ENCODE peak calls at places on chromosome 4, in eight cellular contexts. T is A549, C is sigmoid colon, J is right lobe of liver, G is ovary, F is stomach, B is heart left ventricle, S is Peyer's patch. R is an unnamed sample.

GRCh38 chr4:172141025-172141424 is 327.8 kb downstream of the GALNTL6 start:
- DNase-seq in J (no peak), G (no peak), T (no peak), F (no peak), S (no peak), C (no peak), B (no peak), R (no peak)

GRCh38 chr4:140098481-140099132 is 55.4 kb downstream of the MAML3 start:
- DNase-seq in S (no peak), J (no peak), C (no peak), G (no peak), T (peak), F (no peak), B (no peak), R (no peak)

GRCh38 chr4:10085386-10085785 is 31.2 kb downstream of the WDR1 start:
- DNase-seq in S (peak), T (no peak), F (no peak), B (peak), G (no peak), C (peak), J (no peak), R (no peak)

GRCh38 chr4:65943076-65943475 is 272.8 kb upstream of the EPHA5 start:
- DNase-seq in S (no peak), J (no peak), C (no peak), B (no peak), F (no peak), G (no peak), T (peak), R (no peak)

GRCh38 chr4:119841361-119841760 is 212.8 kb upstream of the PDE5A start:
- DNase-seq in C (no peak), T (no peak), G (no peak), F (no peak), B (no peak), S (no peak), J (no peak), R (no peak)

GRCh38 chr4:37767546-37767945 is 58.9 kb upstream of the PGM2 start:
- DNase-seq in T (no peak), C (peak), F (peak), B (peak), G (peak), J (no peak), S (peak), R (peak)

GRCh38 chr4:154014401-154015105 is 225.7 kb upstream of the SFRP2 start:
- DNase-seq in B (no peak), T (no peak), C (no peak), J (no peak), F (no peak), S (no peak), G (no peak), R (no peak)

GRCh38 chr4:147034372-147034771 is 88.7 kb upstream of the TTC29 start:
- DNase-seq in G (no peak), C (no peak), B (no peak), F (no peak), T (no peak), J (no peak), S (no peak), R (no peak)

GRCh38 chr4:86223472-86223871 is 136.4 kb downstream of the MAPK10 start:
- DNase-seq in B (no peak), G (no peak), T (peak), C (no peak), S (no peak), F (no peak), J (no peak), R (no peak)

GRCh38 chr4:137688651-137689050 is 156.4 kb upstream of the PCDH18 start:
- DNase-seq in J (no peak), B (no peak), S (no peak), F (no peak), T (no peak), C (no peak), G (no peak), R (no peak)

GRCh38 chr4:85170241-85170640 is 203.8 kb upstream of the WDFY3 start:
- DNase-seq in F (no peak), S (no peak), T (no peak), C (no peak), J (no peak), B (no peak), G (no peak), R (no peak)

GRCh38 chr4:41394362-41394960 is 137.7 kb downstream of the UCHL1 start:
- DNase-seq in C (no peak), G (no peak), F (no peak), T (no peak), J (no peak), S (no peak), B (no peak), R (no peak)

GRCh38 chr4:27084685-27085356 is 224.2 kb downstream of the STIM2 start:
- DNase-seq in F (peak), S (peak), G (peak), T (no peak), C (no peak), B (peak), J (no peak), R (peak)

GRCh38 chr4:38004062-38004461 is 43.9 kb downstream of the PTTG2 start:
- DNase-seq in J (no peak), T (no peak), G (no peak), B (no peak), C (no peak), S (no peak), F (no peak), R (no peak)

GRCh38 chr4:87574996-87575395 is 33.3 kb upstream of the DSPP start:
- DNase-seq in J (no peak), F (no peak), G (no peak), S (no peak), B (no peak), T (no peak), C (no peak), R (no peak)

GRCh38 chr4:10783351-10783750 is 98.8 kb upstream of the CLNK start:
- DNase-seq in T (no peak), G (no peak), F (no peak), S (no peak), C (no peak), J (no peak), B (no peak), R (no peak)

GRCh38 chr4:110637408-110638131 is 14.7 kb upstream of the PITX2 start:
- DNase-seq in G (no peak), B (no peak), C (no peak), J (no peak), F (no peak), T (no peak), S (no peak), R (no peak)

GRCh38 chr4:168524006-168524405 is 27.2 kb downstream of the PALLD start:
- DNase-seq in J (no peak), C (no peak), B (no peak), T (no peak), G (no peak), F (no peak), S (no peak), R (no peak)

GRCh38 chr4:75990129-75990528 is 616 bp downstream of the SDAD1 start:
- DNase-seq in S (no peak), C (no peak), T (no peak), B (no peak), G (no peak), F (no peak), J (no peak), R (no peak)

GRCh38 chr4:136124251-136124745 is 1408.0 kb downstream of the PCDH18 start:
- DNase-seq in S (no peak), J (no peak), C (no peak), B (no peak), F (no peak), T (no peak), G (no peak), R (no peak)

GRCh38 chr4:177401658-177402273 is 40.5 kb downstream of the AGA start:
- DNase-seq in C (no peak), B (no peak), T (no peak), S (no peak), J (no peak), F (no peak), G (no peak), R (no peak)

GRCh38 chr4:27276322-27277073 is 415.9 kb downstream of the STIM2 start:
- DNase-seq in G (no peak), T (no peak), C (no peak), B (no peak), S (no peak), J (no peak), F (no peak), R (no peak)

GRCh38 chr4:33323393-33323792 is 2603.2 kb downstream of the PCDH7 start:
- DNase-seq in S (no peak), G (no peak), F (no peak), C (no peak), J (no peak), B (no peak), T (no peak), R (no peak)

GRCh38 chr4:11487876-11488545 is 59.3 kb upstream of the HS3ST1 start:
- DNase-seq in B (no peak), T (peak), F (no peak), S (no peak), G (no peak), C (no peak), J (no peak), R (no peak)

GRCh38 chr4:186920486-186920885 is 196.8 kb upstream of the FAT1 start:
- DNase-seq in C (no peak), T (no peak), J (no peak), F (no peak), G (no peak), S (no peak), B (no peak), R (no peak)

GRCh38 chr4:187071896-187072295 is 348.2 kb upstream of the FAT1 start:
- DNase-seq in F (no peak), J (no peak), C (no peak), B (no peak), G (no peak), S (no peak), T (no peak), R (no peak)

GRCh38 chr4:159417006-159417405 is 314.1 kb downstream of the RAPGEF2 start:
- DNase-seq in G (no peak), C (no peak), F (no peak), T (no peak), S (no peak), B (no peak), J (no peak), R (no peak)

GRCh38 chr4:101400096-101400495 is 52.8 kb upstream of the PPP3CA start:
- DNase-seq in F (no peak), G (no peak), C (no peak), T (no peak), B (no peak), S (no peak), J (no peak), R (no peak)

GRCh38 chr4:102308032-102308799 is 37.1 kb downstream of the SLC39A8 start:
- DNase-seq in F (no peak), S (no peak), C (no peak), J (no peak), T (peak), G (no peak), B (no peak), R (no peak)

GRCh38 chr4:145545538-145546224 is 64.0 kb downstream of the SMAD1 start:
- DNase-seq in G (no peak), B (no peak), T (peak), C (no peak), F (peak), J (no peak), S (no peak), R (no peak)

DNA sequence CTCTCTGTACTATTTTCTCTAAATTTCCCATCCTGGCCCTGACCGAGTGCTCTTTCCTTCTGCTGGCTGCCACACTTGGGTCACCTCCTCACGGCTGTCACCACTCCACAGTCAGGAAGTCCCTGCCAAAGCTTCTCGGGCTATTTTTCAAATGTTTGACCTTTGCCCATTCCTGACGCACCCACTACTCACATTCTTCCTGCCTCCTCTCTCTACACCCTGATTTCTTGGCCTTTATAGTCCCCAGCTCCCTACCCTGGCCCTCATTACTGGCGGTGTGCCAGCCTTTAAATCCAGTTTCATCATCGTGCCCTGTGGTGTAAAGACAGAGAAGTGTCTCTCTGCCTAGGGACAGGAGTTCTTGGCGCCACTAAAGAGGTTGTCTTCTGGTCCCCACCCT is 46.4 kb upstream of the GATB start:
- DNase-seq in G (no peak), B (no peak), C (no peak), F (no peak), J (no peak), T (no peak), S (peak), R (peak)
- TF ChIP-seq POLR2A in G (no peak), B (no peak), C (no peak), F (no peak), J (no peak), T (no peak), S (no peak), R (no peak)

DNA sequence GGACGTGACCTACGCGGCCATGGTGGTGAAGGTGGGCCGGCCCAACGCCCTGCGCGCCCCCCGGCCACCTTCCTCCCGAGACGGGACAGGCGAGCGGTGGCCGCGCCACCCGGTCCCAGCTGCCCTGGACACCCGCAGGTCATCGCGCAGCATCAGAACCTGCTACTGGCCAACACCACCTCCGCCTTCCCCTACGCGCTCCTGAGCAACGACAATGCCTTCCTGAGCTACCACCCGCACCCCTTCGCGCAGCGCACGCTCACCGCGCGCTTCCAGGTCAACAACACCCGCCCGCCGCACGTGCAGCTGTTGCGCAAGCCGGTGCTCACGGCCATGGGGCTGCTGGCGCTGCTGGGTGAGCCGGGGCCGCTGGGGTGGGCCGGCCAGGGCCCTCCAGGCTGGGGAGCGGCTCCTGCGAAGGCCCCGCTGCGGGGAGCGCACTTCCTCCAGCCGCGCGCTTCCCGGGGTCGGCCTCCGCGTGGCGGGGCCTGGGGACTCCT is 9.0 kb upstream of the SLC26A1 start:
- DNase-seq in J (peak), T (no peak), F (peak), G (peak), C (no peak), S (peak), B (no peak), R (no peak)
- H3K4me3 ChIP-seq in J (no peak), T (no peak), F (peak), G (no peak), C (no peak), S (no peak), B (no peak), R (no peak)

DNA sequence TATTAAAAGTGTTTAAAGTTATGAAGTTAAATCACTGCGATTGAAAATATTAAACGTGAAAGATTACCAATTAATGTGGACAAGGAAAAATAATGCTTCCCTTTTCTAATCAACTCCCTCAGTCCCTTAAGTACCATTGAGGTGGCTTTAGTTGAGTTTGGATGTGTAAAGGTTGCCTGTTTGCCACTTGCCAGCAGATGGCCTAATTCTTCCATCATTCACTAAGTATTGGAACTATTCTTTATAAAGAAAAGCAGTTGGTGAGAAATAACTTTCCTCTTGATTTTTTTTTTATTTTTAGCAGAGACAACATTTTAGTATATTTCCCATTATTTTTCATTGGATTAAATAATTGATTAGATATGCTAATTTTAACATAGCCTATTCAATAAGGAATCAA is 295.9 kb upstream of the TACR3 start:
- DNase-seq in B (no peak), S (no peak), F (no peak), J (no peak), C (no peak), G (no peak), T (peak), R (no peak)
- TF ChIP-seq POLR2A in B (no peak), S (no peak), F (no peak), J (no peak), C (no peak), G (no peak), T (no peak), R (no peak)

GRCh38 chr4:2061208-2062131 is 2.3 kb downstream of the NAT8L start:
- DNase-seq in J (no peak), C (no peak), B (peak), G (peak), F (no peak), T (no peak), S (no peak), R (no peak)
- H3K4me3 ChIP-seq in J (no peak), C (no peak), B (no peak), G (no peak), F (no peak), T (no peak), S (no peak), R (no peak)

DNA sequence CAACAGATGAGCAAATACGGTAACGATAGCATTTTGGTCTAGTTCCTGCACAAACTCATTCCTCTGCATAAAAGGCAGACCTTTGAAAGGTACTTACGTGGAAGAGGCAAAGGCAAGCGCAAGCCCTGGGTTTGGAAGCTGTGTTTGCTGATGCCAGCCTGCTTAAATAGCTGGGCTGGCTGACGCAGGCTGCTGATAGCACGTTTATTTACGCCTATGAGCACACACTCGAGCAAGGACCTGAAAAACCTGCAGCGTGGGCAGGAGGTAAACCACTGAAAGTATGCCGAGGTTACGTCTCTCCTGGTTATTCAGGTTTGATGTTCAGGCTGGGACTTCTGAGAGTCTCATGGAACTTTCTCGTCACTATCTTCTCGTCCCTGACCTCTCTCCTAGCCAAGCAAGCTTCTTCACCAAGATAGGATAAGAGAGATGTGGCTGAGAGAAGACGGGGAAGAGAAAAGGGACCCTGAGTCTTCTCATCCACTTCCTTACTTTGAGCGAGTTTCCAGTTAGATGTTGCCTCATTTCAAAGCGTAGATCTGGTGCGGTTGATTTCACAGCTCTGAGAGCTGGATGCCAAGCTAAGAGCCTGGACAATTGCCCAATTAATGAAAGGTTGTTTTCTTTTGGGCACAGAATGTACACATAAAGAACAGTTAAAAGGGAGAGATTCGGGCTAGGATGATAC is at the start of gene HOPX:
- DNase-seq in C (no peak), G (no peak), T (no peak), F (peak), S (peak), J (no peak), B (peak), R (peak)
- TF ChIP-seq POLR2A in C (no peak), G (no peak), T (no peak), F (no peak), S (no peak), J (no peak), B (peak), R (no peak)

R was measured in lower leg skin.